ENCODE peak calls at places on chromosomes 16 and 17, in ten cellular contexts. L is endodermal cell; G is thoracic aorta; S is GM23338; J is heart left ventricle; W is CD8-positive, alpha-beta memory T cell; F is right lobe of liver; C is body of pancreas; I is CD4-positive, CD25-positive, alpha-beta regulatory T cell; O is fibroblast of lung. N is an unnamed sample. For H3K36me3, the result is how much of the 10 kb centered on the place peaks cover.

GRCh38 chr17:17225901-17226300 is 11.1 kb downstream of the FLCN start:
- DNase-seq in C (no peak), J (no peak), O (no peak), I (no peak), L (no peak), G (no peak), F (no peak), W (no peak), S (no peak), N (no peak)

GRCh38 chr17:7295230-7296180 is 1.1 kb upstream of the YBX2 start:
- DNase-seq in O (no peak), J (no peak), W (no peak), C (no peak), I (no peak), F (no peak), L (peak), G (no peak), S (peak), N (no peak)

GRCh38 chr17:19354123-19354522 is 8.4 kb downstream of the B9D1 start:
- DNase-seq in J (no peak), O (peak), W (no peak), G (no peak), C (no peak), L (peak), S (no peak), I (no peak), F (no peak), N (peak)

GRCh38 chr16:2827481-2827790 is 2.7 kb upstream of the ZG16B start:
- DNase-seq in J (no peak), L (peak), F (no peak), W (no peak), O (no peak), I (no peak), G (no peak), C (no peak), S (no peak), N (no peak)

GRCh38 chr16:82263456-82264159 is 93.6 kb upstream of the MPHOSPH6 start:
- DNase-seq in W (peak), L (peak), G (no peak), S (peak), F (peak), J (peak), O (peak), C (peak), I (peak), N (no peak)

GRCh38 chr16:84633622-84634021 is 14.7 kb upstream of the KLHL36 start:
- DNase-seq in O (no peak), G (no peak), I (no peak), S (no peak), L (no peak), W (no peak), J (peak), C (peak), F (peak), N (no peak)

GRCh38 chr16:2809149-2809760 is 7.8 kb upstream of the PRSS21 start:
- DNase-seq in J (no peak), S (no peak), F (no peak), O (no peak), W (no peak), C (no peak), L (no peak), I (no peak), G (no peak), N (no peak)

GRCh38 chr16:66717776-66718175 is 21.2 kb upstream of the CMTM4 start:
- DNase-seq in J (no peak), F (no peak), C (no peak), L (no peak), I (no peak), W (no peak), S (no peak), G (no peak), O (no peak), N (no peak)

GRCh38 chr17:376936-377863 is 24.6 kb upstream of the RPH3AL start:
- DNase-seq in O (peak), C (peak), J (no peak), L (no peak), F (peak), G (no peak), S (peak), W (no peak), I (no peak), N (no peak)

GRCh38 chr16:2708955-2709587 is 11.0 kb downstream of the PRSS27 start:
- DNase-seq in J (no peak), F (no peak), S (no peak), O (no peak), L (no peak), G (no peak), I (no peak), W (no peak), C (no peak), N (peak)

GRCh38 chr17:61495161-61495857 is 43.1 kb downstream of the TBX4 start:
- DNase-seq in W (no peak), O (peak), C (no peak), S (no peak), I (no peak), J (no peak), F (no peak), G (no peak), L (peak), N (no peak)

GRCh38 chr16:87740441-87740840 is 25.3 kb downstream of the KLHDC4 start:
- DNase-seq in C (no peak), J (no peak), F (no peak), S (no peak), G (no peak), W (no peak), I (no peak), O (peak), L (no peak), N (no peak)

GRCh38 chr17:35932576-35932975 is 2.0 kb upstream of the RDM1 start:
- DNase-seq in I (no peak), W (no peak), O (peak), J (no peak), S (no peak), G (no peak), L (no peak), F (no peak), C (no peak), N (no peak)

GRCh38 chr17:17511971-17512858 is 16.0 kb upstream of the RASD1 start:
- DNase-seq in W (no peak), J (no peak), L (no peak), F (no peak), I (no peak), C (peak), G (no peak), S (no peak), O (peak), N (peak)

GRCh38 chr16:67199011-67199807 is at the start of gene ELMO3:
- DNase-seq in S (peak), J (no peak), F (no peak), O (no peak), I (no peak), C (peak), W (no peak), G (no peak), L (peak), N (peak)

GRCh38 chr17:6061290-6061689 is 8.9 kb upstream of the WSCD1 start:
- DNase-seq in G (peak), I (no peak), F (no peak), L (no peak), S (no peak), W (no peak), C (no peak), O (peak), J (no peak), N (no peak)

GRCh38 chr17:81577278-81578000 is 25.3 kb upstream of the FAAP100 start:
- DNase-seq in O (no peak), J (no peak), I (no peak), F (no peak), G (no peak), S (no peak), C (no peak), L (no peak), W (no peak), N (no peak)

GRCh38 chr16:19843371-19843770 is 41.3 kb downstream of the GPRC5B start:
- DNase-seq in S (no peak), C (no peak), L (no peak), O (peak), W (no peak), I (no peak), G (no peak), J (no peak), F (no peak), N (no peak)

GRCh38 chr17:16419074-16419928 is 3.9 kb downstream of the TRPV2 start:
- DNase-seq in S (no peak), C (peak), F (no peak), W (peak), G (no peak), O (peak), I (peak), J (no peak), L (peak), N (no peak)

GRCh38 chr16:1378087-1378803 is 26.5 kb downstream of the GNPTG start:
- DNase-seq in F (no peak), O (no peak), W (no peak), C (no peak), I (no peak), S (no peak), J (no peak), G (no peak), L (peak), N (no peak)

GRCh38 chr17:1865252-1866037 is 35.6 kb downstream of the RPA1 start:
- DNase-seq in O (peak), S (peak), G (no peak), F (no peak), J (no peak), I (peak), L (peak), W (no peak), C (peak), N (no peak)

GRCh38 chr16:86903068-86903467 is 324.7 kb downstream of the FOXL1 start:
- DNase-seq in G (no peak), O (no peak), L (no peak), J (no peak), C (no peak), F (no peak), S (no peak), I (no peak), W (no peak), N (no peak)

GRCh38 chr17:62892069-62892675 is 73.9 kb upstream of the TANC2 start:
- DNase-seq in S (no peak), W (no peak), G (no peak), J (no peak), I (no peak), C (no peak), L (no peak), O (peak), F (no peak), N (no peak)

GRCh38 chr16:67533024-67533560 is 4.5 kb downstream of the RIPOR1 start:
- DNase-seq in G (no peak), C (no peak), W (no peak), O (no peak), L (no peak), J (no peak), S (no peak), I (no peak), F (no peak), N (no peak)

GRCh38 chr17:83199500-83200201 is 120.2 kb downstream of the METRNL start:
- DNase-seq in I (no peak), L (no peak), C (peak), W (peak), J (no peak), O (no peak), G (peak), F (peak), S (no peak), N (peak)

GRCh38 chr16:24853169-24853824 is 7.5 kb downstream of the SLC5A11 start:
- DNase-seq in O (peak), J (no peak), W (no peak), I (no peak), G (no peak), C (no peak), F (no peak), S (no peak), L (no peak), N (no peak)

GRCh38 chr17:46947236-46947635 is 24.3 kb downstream of the GOSR2 start:
- DNase-seq in J (no peak), S (no peak), L (peak), G (no peak), F (no peak), O (no peak), W (no peak), C (no peak), I (no peak), N (no peak)

GRCh38 chr16:85656351-85657266 is 32.1 kb downstream of the GINS2 start:
- DNase-seq in L (no peak), F (no peak), O (no peak), S (no peak), I (no peak), J (no peak), W (no peak), C (no peak), G (no peak), N (no peak)

GRCh38 chr16:85652431-85653221 is 36.1 kb downstream of the GINS2 start:
- DNase-seq in G (no peak), J (no peak), C (peak), L (peak), I (no peak), W (no peak), O (peak), F (no peak), S (no peak), N (no peak)

GRCh38 chr16:85653226-85653917 is 35.4 kb downstream of the GINS2 start:
- DNase-seq in G (no peak), W (no peak), J (no peak), I (no peak), C (no peak), F (no peak), O (no peak), S (no peak), L (no peak), N (no peak)

GRCh38 chr16:85655216-85656129 is 33.3 kb downstream of the GINS2 start:
- DNase-seq in L (no peak), W (no peak), S (no peak), F (no peak), O (no peak), G (no peak), J (no peak), C (no peak), I (no peak), N (peak)

DNA sequence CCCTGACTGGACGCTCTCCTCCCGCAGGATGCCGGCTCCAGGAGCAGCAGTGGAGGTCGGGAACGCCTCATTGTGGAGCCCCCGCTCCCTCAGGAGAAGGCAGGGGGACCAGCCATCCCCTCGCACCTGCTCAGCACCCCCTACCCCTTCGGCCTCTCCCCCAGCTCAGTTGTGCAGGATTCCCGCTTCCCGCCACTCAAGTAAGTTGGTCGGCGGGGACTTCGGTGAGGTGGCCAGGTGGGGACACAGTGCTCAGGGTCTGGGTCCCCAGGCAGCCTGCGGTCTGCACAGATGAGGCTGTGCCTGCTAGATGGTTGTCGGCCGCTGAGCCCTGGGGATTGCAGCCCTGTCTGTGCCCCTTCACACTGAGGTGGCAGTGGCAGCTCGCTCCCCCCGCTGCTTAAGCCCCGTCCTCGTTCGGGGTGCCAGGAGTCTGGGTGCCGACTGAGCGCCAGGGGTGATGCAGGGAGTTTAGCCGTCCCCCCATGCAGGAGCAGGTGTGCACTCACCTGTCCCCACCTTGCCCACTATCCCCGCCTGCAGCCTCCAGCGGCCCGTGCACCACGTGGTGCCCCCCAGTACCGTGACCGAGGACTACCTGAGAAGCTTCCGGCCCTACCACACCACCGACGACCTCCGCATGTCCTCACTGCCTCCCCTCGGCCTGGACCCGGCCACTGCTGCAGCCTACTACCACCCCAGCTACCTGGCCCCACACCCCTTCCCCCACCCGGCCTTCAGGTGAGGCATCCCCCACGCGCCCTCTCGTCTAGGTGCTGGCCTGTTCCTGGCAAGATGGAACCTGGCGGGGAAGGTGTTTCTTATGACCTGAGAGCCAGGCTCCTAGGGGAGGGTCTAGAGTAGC is 34.3 kb downstream of the GINS2 start:
- DNase-seq in F (no peak), O (no peak), G (no peak), W (no peak), S (no peak), J (no peak), I (no peak), L (no peak), C (no peak), N (peak)
- H3K36me3 ChIP-seq in F (half or more), O (under half), G (under half), W (under half), S (under half), J (half or more), I (under half), L (half or more), C (under half), N (half or more)

GRCh38 chr16:53129281-53130192 is 74.7 kb downstream of the CHD9 start:
- DNase-seq in F (no peak), C (no peak), W (no peak), G (no peak), L (no peak), I (no peak), J (peak), S (peak), O (peak), N (no peak)

GRCh38 chr16:53130193-53131049 is 75.6 kb downstream of the CHD9 start:
- DNase-seq in I (peak), O (peak), W (peak), J (peak), L (peak), S (peak), C (peak), G (peak), F (peak), N (peak)

GRCh38 chr16:53131050-53131362 is 76.2 kb downstream of the CHD9 start:
- DNase-seq in G (no peak), S (no peak), W (no peak), O (no peak), F (no peak), J (no peak), L (no peak), C (no peak), I (no peak), N (no peak)

GRCh38 chr16:53131363-53132071 is 76.7 kb downstream of the CHD9 start:
- DNase-seq in L (peak), W (peak), I (peak), F (peak), G (peak), O (peak), C (peak), J (peak), S (peak), N (peak)

DNA sequence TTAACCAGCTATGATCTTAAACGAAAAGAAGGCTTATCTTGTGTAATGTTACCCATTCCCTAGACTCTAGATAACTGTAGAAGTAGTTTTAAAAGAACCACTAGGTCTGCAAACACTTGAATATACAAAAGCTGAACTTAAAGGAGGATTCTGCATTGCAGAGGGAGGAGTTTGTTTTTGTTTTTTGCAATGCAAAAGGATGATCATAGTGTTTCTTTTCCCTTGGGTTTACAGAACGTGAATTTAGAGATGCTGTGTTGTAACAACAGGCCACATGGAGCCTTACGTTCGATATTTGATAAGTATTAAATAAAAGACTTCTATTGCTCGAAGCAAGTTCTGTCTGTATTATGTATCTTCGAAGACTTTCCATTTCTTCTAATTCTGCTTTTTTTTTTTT is 77.6 kb downstream of the CHD9 start:
- DNase-seq in F (no peak), J (no peak), S (no peak), W (no peak), I (no peak), C (no peak), O (no peak), G (no peak), L (no peak), N (no peak)
- H3K4me3 ChIP-seq in F (peak), J (peak), S (peak), W (no peak), I (peak), C (no peak), O (peak), G (peak), L (peak), N (peak)

GRCh38 chr16:11677959-11678881 is 10.0 kb downstream of the SNN start:
- DNase-seq in S (no peak), O (no peak), G (no peak), W (no peak), C (no peak), I (no peak), F (no peak), L (no peak), J (no peak), N (no peak)
- H3K27ac ChIP-seq in S (peak), O (peak), G (peak), W (no peak), C (no peak), I (peak), F (peak), L (no peak), J (peak), N (peak)

GRCh38 chr16:30736995-30737793 is 11.0 kb upstream of the PHKG2 start:
- DNase-seq in I (no peak), F (no peak), C (no peak), S (no peak), W (no peak), G (no peak), L (no peak), J (no peak), O (no peak), N (no peak)
- H3K36me3 ChIP-seq in I (half or more), F (half or more), C (under half), S (under half), W (under half), G (half or more), L (half or more), J (half or more), O (under half), N (half or more)

GRCh38 chr17:78724544-78724943 is 57.5 kb downstream of the CYTH1 start:
- DNase-seq in J (peak), S (peak), O (no peak), L (peak), F (peak), I (no peak), C (peak), G (no peak), W (no peak), N (no peak)
- H3K4me3 ChIP-seq in J (no peak), S (no peak), O (no peak), L (peak), F (no peak), I (peak), C (no peak), G (no peak), W (peak), N (no peak)

DNA sequence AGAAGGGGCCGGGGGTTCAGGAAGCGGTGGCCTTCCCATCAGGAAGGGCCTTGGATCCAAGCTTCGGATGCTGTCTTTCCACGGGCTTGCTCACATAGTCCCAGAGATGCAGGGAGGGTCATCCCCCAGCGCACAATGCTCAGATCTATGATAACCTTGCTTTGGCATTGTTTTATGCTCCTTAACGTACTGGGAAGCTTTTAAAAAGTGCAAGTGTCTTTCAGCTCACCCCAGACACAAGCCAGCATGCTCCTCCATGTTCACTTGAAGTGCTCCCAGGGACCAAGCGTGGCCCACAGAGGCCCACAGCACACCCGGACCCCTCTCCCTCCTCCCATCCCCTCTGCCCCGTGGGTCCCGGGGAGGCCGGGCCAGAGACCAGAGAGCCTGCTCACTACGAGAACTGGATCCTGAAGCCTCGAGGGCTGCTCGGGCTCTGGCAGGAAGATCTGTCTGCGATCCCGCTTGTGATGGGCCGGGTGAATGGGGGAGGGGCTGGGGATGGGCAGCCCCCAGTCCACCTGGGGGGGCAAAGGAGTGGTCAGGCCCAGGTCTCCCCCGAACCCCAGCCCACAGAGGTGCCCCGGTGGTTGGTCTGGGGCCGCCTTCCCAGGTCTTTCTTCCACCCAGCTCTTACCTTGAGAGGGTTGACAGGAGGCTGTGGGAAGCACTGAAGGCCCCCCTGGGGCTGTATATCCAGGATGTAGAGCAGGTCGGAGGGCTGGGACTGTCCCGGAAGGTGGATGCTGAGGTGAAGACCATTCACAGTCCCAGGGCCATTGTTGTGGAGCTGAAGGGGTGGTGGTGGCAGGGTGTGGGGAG is 11.8 kb upstream of the FAM171A2 start:
- DNase-seq in O (no peak), S (peak), G (no peak), L (peak), C (no peak), W (no peak), F (no peak), J (no peak), I (no peak), N (no peak)
- H3K27ac ChIP-seq in O (no peak), S (no peak), G (no peak), L (peak), C (no peak), W (no peak), F (no peak), J (no peak), I (no peak), N (no peak)

N was measured in left lung.